ENCODE peak calls at places on chromosomes 3 and 15, in eight cellular contexts. B, K, L, W, S, N, F and M are unnamed samples.

GRCh38 chr15:98881526-98882517 is 125.8 kb downstream of the PGPEP1L start:
- DNase-seq in B (no peak), F (peak; percentile 62), S (peak; percentile 50), W (no peak), L (peak; percentile 14), N (no peak), K (no peak), M (peak; percentile 76)

GRCh38 chr3:42590989-42591756 is 513 bp downstream of the SS18L2 start:
- DNase-seq in F (peak; percentile 47), S (no peak), N (peak; percentile 39), K (no peak), W (no peak), B (peak; percentile 25), L (peak; percentile 29), M (peak; percentile 46)

GRCh38 chr15:63606333-63606732 is 9.1 kb downstream of the FBXL22 start:
- DNase-seq in L (no peak), W (no peak), K (no peak), B (no peak), N (no peak), S (no peak), F (no peak), M (no peak)

GRCh38 chr3:195825191-195825588 is 13.5 kb upstream of the MUC4 start:
- DNase-seq in L (no peak), S (no peak), K (no peak), F (no peak), W (no peak), B (no peak), N (no peak), M (no peak)

GRCh38 chr3:48926425-48927392 is 8.1 kb downstream of the ARIH2 start:
- DNase-seq in B (no peak), S (no peak), N (no peak), W (no peak), K (no peak), L (peak; percentile 53), F (no peak), M (no peak)

GRCh38 chr15:66566963-66567531 is 1.2 kb upstream of the LCTL start:
- DNase-seq in N (peak; percentile 56), W (no peak), L (peak; percentile 68), F (peak; percentile 94), K (peak; percentile 41), S (peak; percentile 88), B (peak; percentile 59), M (peak; percentile 95)

GRCh38 chr3:42979044-42979962 is at the start of gene GASK1A:
- DNase-seq in W (no peak), F (peak; percentile 80), B (no peak), K (peak; percentile 12), N (peak; percentile 46), L (peak; percentile 40), S (peak; percentile 82), M (peak; percentile 89)

GRCh38 chr15:43239732-43240491 is 19.1 kb upstream of the EPB42 start:
- DNase-seq in N (no peak), F (no peak), K (no peak), S (no peak), B (no peak), W (no peak), L (peak; percentile 56), M (no peak)